ENCODE peak calls at places on chromosomes 5 and 9, in four cellular contexts. One of them, this sample, is unnamed.
A peak's percentile ranks its signal among the peaks of the same experiment; 100 is the strongest.

GRCh38 chr9:16044116-16044881 is 491.5 kb downstream of the CCDC171 start:
- DNase-seq in body of pancreas: no peak
- DNase-seq in A549: no peak
- DNase-seq in HepG2: no peak
- DNase-seq in this sample: no peak

GRCh38 chr5:143714629-143715028 is 97.3 kb upstream of the HMHB1 start:
- DNase-seq in body of pancreas: no peak
- DNase-seq in HepG2: no peak
- DNase-seq in A549: peak; percentile 17
- DNase-seq in this sample: no peak

GRCh38 chr5:69512740-69513260 is 20.2 kb downstream of the OCLN start:
- DNase-seq in body of pancreas: no peak
- DNase-seq in A549: no peak
- DNase-seq in HepG2: no peak
- DNase-seq in this sample: no peak

GRCh38 chr9:15977438-15977837 is 424.6 kb downstream of the CCDC171 start:
- DNase-seq in HepG2: no peak
- DNase-seq in body of pancreas: no peak
- DNase-seq in A549: no peak
- DNase-seq in this sample: no peak

GRCh38 chr5:150625164-150625535 is 15.3 kb upstream of the SYNPO start:
- DNase-seq in body of pancreas: no peak
- DNase-seq in A549: no peak
- DNase-seq in HepG2: no peak
- DNase-seq in this sample: no peak

GRCh38 chr5:35341189-35341588 is 110.9 kb upstream of the PRLR start:
- DNase-seq in body of pancreas: no peak
- DNase-seq in A549: no peak
- DNase-seq in HepG2: no peak
- DNase-seq in this sample: no peak

GRCh38 chr9:130308081-130308571 is 42.6 kb downstream of the HMCN2 start:
- DNase-seq in A549: no peak
- DNase-seq in HepG2: no peak
- DNase-seq in body of pancreas: no peak
- DNase-seq in this sample: no peak

GRCh38 chr5:157571357-157571827 is 4.2 kb downstream of the ADAM19 start:
- DNase-seq in A549: no peak
- DNase-seq in body of pancreas: no peak
- DNase-seq in HepG2: no peak
- DNase-seq in this sample: no peak

GRCh38 chr9:7592321-7593319 is 207.0 kb downstream of the DMAC1 start:
- DNase-seq in HepG2: no peak
- DNase-seq in A549: no peak
- DNase-seq in body of pancreas: no peak
- DNase-seq in this sample: no peak

GRCh38 chr5:157370967-157371366 is 89.0 kb upstream of the NIPAL4 start:
- DNase-seq in HepG2: no peak
- DNase-seq in body of pancreas: no peak
- DNase-seq in A549: no peak
- DNase-seq in this sample: no peak

GRCh38 chr9:5629312-5630037 is 568 bp downstream of the RIC1 start:
- DNase-seq in A549: peak; percentile 41
- DNase-seq in HepG2: no peak
- DNase-seq in body of pancreas: peak; percentile 58
- DNase-seq in this sample: peak; percentile 81

GRCh38 chr5:36877667-36878420 is 1.3 kb downstream of the NIPBL start:
- DNase-seq in HepG2: peak; percentile 47
- DNase-seq in body of pancreas: no peak
- DNase-seq in A549: peak; percentile 64
- DNase-seq in this sample: peak; percentile 80

GRCh38 chr5:90168399-90168798 is 241.2 kb downstream of the CETN3 start:
- DNase-seq in A549: no peak
- DNase-seq in body of pancreas: no peak
- DNase-seq in HepG2: no peak
- DNase-seq in this sample: no peak

GRCh38 chr9:33125871-33126822 is 41.0 kb downstream of the B4GALT1 start:
- DNase-seq in A549: peak; percentile 36
- DNase-seq in HepG2: no peak
- DNase-seq in body of pancreas: no peak
- DNase-seq in this sample: peak; percentile 82

GRCh38 chr9:20353931-20354652 is 268.2 kb downstream of the MLLT3 start:
- DNase-seq in HepG2: no peak
- DNase-seq in body of pancreas: no peak
- DNase-seq in A549: no peak
- DNase-seq in this sample: peak; percentile 45

GRCh38 chr5:42583322-42583721 is 160.1 kb downstream of the GHR start:
- DNase-seq in HepG2: peak; percentile 64
- DNase-seq in body of pancreas: peak; percentile 66
- DNase-seq in A549: peak; percentile 58
- DNase-seq in this sample: peak; percentile 50

GRCh38 chr9:138025908-138026307 is 148.3 kb downstream of the CACNA1B start:
- DNase-seq in A549: no peak
- DNase-seq in body of pancreas: no peak
- DNase-seq in HepG2: no peak
- DNase-seq in this sample: no peak

GRCh38 chr9:124659099-124659659 is 111.9 kb downstream of the NR6A1 start:
- DNase-seq in HepG2: peak; percentile 93
- DNase-seq in body of pancreas: peak; percentile 73
- DNase-seq in A549: peak; percentile 94
- DNase-seq in this sample: peak; percentile 88
- TF ChIP-seq POLR2A in HepG2: peak; percentile 46
- TF ChIP-seq POLR2A in body of pancreas: peak; percentile 46
- TF ChIP-seq POLR2A in A549: peak; percentile 55
- TF ChIP-seq POLR2A in this sample: peak; percentile 58

DNA sequence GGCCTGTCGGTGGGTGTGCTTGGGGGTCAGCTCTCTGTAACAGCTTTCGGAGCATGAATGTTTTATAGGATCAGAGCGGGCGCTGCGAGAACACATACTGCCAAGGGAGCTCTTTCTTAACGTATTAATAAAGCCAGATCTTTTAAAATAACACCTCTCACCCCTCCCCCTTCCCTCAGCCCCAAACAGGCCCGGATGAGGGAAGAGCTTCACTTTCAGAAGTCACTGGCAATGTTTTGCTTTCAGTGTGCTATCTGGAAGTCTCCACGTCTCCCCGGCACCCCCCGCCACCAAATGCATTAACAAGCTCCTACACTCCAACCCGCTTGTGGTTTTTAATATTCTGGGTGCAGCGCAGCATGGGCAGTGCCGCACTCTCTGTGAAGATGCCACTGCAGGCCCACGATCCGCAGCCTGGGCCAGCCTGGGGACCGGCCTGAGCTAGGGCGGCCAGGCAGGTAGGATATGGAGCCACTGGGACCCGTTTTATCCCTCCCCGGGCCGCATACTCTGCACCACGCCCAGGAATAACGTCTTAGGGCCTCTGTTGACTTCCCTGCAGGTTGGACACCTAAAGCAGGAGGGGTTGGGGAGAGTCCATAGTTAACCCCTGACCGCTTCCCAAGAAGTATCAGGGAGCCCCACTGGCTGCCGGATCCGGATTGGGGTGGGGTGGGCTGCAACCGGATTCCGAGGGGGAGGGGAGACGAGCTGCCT is 12.6 kb downstream of the NR2F1 start:
- DNase-seq in HepG2: no peak
- DNase-seq in body of pancreas: no peak
- DNase-seq in A549: no peak
- DNase-seq in this sample: no peak
- TF ChIP-seq POLR2A in HepG2: no peak
- TF ChIP-seq POLR2A in body of pancreas: no peak
- TF ChIP-seq POLR2A in A549: no peak
- TF ChIP-seq POLR2A in this sample: no peak

GRCh38 chr5:14187157-14187556 is 44.0 kb downstream of the TRIO start:
- DNase-seq in HepG2: no peak
- DNase-seq in A549: no peak
- DNase-seq in body of pancreas: no peak
- DNase-seq in this sample: no peak

GRCh38 chr5:14184725-14185124 is 41.6 kb downstream of the TRIO start:
- DNase-seq in HepG2: no peak
- DNase-seq in A549: no peak
- DNase-seq in body of pancreas: no peak
- DNase-seq in this sample: no peak

GRCh38 chr5:14187660-14188059 is 44.5 kb downstream of the TRIO start:
- DNase-seq in A549: peak; percentile 63
- DNase-seq in body of pancreas: no peak
- DNase-seq in HepG2: no peak
- DNase-seq in this sample: no peak

GRCh38 chr5:14185336-14186131 is 42.4 kb downstream of the TRIO start:
- DNase-seq in body of pancreas: no peak
- DNase-seq in HepG2: no peak
- DNase-seq in A549: peak; percentile 77
- DNase-seq in this sample: no peak

DNA sequence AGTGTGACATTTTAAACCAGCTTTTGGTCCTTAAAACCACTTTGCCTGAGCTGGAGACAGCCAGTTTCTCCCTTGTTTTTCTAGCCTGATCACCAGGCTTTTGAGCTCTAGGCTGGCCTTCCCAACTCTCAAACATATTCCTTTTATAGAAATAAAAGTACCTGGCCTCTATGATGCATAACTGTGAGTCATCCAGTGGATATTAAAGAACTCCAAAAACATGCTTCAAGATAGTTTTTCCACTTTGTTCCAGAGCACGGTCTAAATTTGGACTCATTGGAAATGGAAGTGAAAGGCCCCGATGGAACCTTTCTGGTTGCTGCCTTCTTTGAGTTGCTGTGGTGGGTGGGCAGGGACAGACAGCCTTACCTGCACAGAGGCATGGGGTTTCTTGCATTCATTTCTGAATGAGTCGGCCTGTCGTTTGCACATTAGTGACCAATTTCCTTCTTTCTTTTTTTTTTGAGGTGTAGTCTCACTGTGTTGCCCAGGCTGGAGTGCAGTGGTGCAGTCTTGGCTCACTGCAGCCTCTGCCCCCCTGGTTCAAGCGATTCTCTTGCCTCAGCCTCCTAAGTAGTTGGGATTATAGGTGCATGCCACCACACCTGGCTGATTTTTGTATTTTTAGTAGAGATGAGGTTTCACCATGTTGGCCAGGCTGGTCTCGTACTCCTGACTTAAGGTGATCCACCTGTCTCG is 43.1 kb downstream of the TRIO start:
- DNase-seq in body of pancreas: no peak
- DNase-seq in HepG2: no peak
- DNase-seq in A549: peak; percentile 44
- DNase-seq in this sample: no peak
- TF ChIP-seq POLR2A in body of pancreas: no peak
- TF ChIP-seq POLR2A in HepG2: no peak
- TF ChIP-seq POLR2A in A549: no peak
- TF ChIP-seq POLR2A in this sample: no peak

DNA sequence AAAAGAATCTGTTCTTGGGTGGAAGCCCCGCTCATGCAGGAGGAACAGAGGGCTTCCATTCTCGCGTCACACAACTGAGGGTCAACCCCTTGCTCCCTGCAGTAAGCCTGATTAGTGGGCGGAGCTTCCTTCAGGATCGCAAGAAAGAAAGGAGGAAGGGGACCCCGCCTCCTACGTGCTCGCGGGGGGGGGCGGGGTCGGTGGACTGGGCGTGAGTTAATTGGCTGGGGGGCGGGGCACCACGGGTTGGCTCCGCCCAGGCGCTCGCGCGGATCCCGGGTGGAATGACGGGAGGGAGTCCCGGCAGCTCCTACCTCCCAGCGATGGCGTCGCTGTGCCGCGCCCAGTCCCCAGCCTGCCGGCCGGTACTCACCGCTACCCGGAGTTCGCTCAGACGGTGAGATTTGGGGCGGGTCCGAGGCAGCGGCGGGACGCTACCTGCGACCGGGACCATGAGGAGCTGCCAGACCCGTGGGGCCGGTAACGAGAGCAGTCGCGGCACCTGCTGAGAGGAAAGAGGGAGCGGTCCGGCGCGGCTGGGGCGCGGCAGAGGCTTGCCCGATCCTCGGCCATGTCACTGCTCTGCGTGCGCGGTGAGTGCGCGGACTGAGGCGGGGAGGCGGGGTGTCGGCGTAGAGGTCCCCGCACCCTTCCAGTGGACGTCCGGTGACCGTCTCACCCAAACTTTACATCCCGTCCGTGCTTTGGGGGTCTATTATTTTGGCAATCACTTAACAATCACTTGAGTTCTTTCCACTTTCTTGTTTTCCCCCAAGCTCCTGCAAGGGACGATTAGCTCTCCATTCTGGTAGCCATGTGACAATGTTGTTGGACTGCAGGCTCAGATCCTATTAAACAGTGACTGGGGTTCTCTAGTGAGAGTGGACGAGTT is at the start of gene UNC13B:
- DNase-seq in HepG2: peak; percentile 93
- DNase-seq in A549: peak; percentile 94
- DNase-seq in body of pancreas: peak; percentile 98
- DNase-seq in this sample: peak; percentile 88
- TF ChIP-seq POLR2A in HepG2: peak; percentile 82
- TF ChIP-seq POLR2A in A549: peak; percentile 80
- TF ChIP-seq POLR2A in body of pancreas: peak; percentile 98
- TF ChIP-seq POLR2A in this sample: no peak

GRCh38 chr9:4297151-4297794 is 2.6 kb downstream of the GLIS3 start:
- DNase-seq in body of pancreas: peak; percentile 71
- DNase-seq in A549: peak; percentile 92
- DNase-seq in HepG2: peak; percentile 57
- DNase-seq in this sample: peak; percentile 12
- TF ChIP-seq POLR2A in body of pancreas: peak; percentile 69
- TF ChIP-seq POLR2A in A549: no peak
- TF ChIP-seq POLR2A in HepG2: no peak
- TF ChIP-seq POLR2A in this sample: no peak